ENCODE peak calls at places on chromosomes 11 and 22, in five cellular contexts. One of them, this sample, is unnamed.

GRCh38 chr11:46726206-46726862 is 7.3 kb downstream of the F2 start:
- DNase-seq in body of pancreas: no peak
- DNase-seq in HCT116: no peak
- DNase-seq in iPS DF 6.9: no peak
- DNase-seq in tibial nerve: no peak
- DNase-seq in this sample: no peak

GRCh38 chr22:39287076-39287743 is 32.2 kb downstream of the RPL3 start:
- DNase-seq in HCT116: no peak
- DNase-seq in iPS DF 6.9: no peak
- DNase-seq in tibial nerve: no peak
- DNase-seq in body of pancreas: no peak
- DNase-seq in this sample: no peak

GRCh38 chr11:72583616-72584292 is 90.5 kb downstream of the PDE2A start:
- DNase-seq in tibial nerve: no peak
- DNase-seq in body of pancreas: peak
- DNase-seq in iPS DF 6.9: no peak
- DNase-seq in HCT116: no peak
- DNase-seq in this sample: no peak

GRCh38 chr22:20131593-20131855 is at the start of gene ZDHHC8:
- DNase-seq in iPS DF 6.9: no peak
- DNase-seq in HCT116: no peak
- DNase-seq in body of pancreas: peak
- DNase-seq in tibial nerve: no peak
- DNase-seq in this sample: no peak

GRCh38 chr11:10122337-10123197 is 171.5 kb downstream of the SBF2 start:
- DNase-seq in iPS DF 6.9: no peak
- DNase-seq in HCT116: peak
- DNase-seq in body of pancreas: no peak
- DNase-seq in tibial nerve: no peak
- DNase-seq in this sample: no peak

GRCh38 chr11:3710485-3711259 is 39.5 kb upstream of the CHRNA10 start:
- DNase-seq in body of pancreas: no peak
- DNase-seq in HCT116: no peak
- DNase-seq in tibial nerve: no peak
- DNase-seq in iPS DF 6.9: no peak
- DNase-seq in this sample: no peak

GRCh38 chr11:64759722-64760719 is at the start of gene PYGM:
- DNase-seq in iPS DF 6.9: no peak
- DNase-seq in body of pancreas: peak
- DNase-seq in HCT116: no peak
- DNase-seq in tibial nerve: no peak
- DNase-seq in this sample: peak

GRCh38 chr22:35900483-35901168 is 128.0 kb downstream of the RBFOX2 start:
- DNase-seq in tibial nerve: no peak
- DNase-seq in iPS DF 6.9: no peak
- DNase-seq in body of pancreas: no peak
- DNase-seq in HCT116: peak
- DNase-seq in this sample: no peak

GRCh38 chr11:47326198-47326597 is 26.3 kb downstream of the MYBPC3 start:
- DNase-seq in iPS DF 6.9: no peak
- DNase-seq in HCT116: no peak
- DNase-seq in tibial nerve: no peak
- DNase-seq in body of pancreas: no peak
- DNase-seq in this sample: no peak

GRCh38 chr11:120219157-120219934 is 8.5 kb downstream of the OAF start:
- DNase-seq in HCT116: no peak
- DNase-seq in iPS DF 6.9: no peak
- DNase-seq in body of pancreas: peak
- DNase-seq in tibial nerve: no peak
- DNase-seq in this sample: no peak

GRCh38 chr11:95256204-95256819 is 25.3 kb upstream of the SESN3 start:
- DNase-seq in HCT116: no peak
- DNase-seq in body of pancreas: no peak
- DNase-seq in tibial nerve: no peak
- DNase-seq in iPS DF 6.9: no peak
- DNase-seq in this sample: no peak

GRCh38 chr11:1403721-1404460 is 14.2 kb downstream of the BRSK2 start:
- DNase-seq in iPS DF 6.9: no peak
- DNase-seq in tibial nerve: no peak
- DNase-seq in body of pancreas: no peak
- DNase-seq in HCT116: no peak
- DNase-seq in this sample: peak
- H3K27ac ChIP-seq in iPS DF 6.9: no peak
- H3K27ac ChIP-seq in tibial nerve: no peak
- H3K27ac ChIP-seq in body of pancreas: no peak
- H3K27ac ChIP-seq in HCT116: no peak
- H3K27ac ChIP-seq in this sample: no peak

DNA sequence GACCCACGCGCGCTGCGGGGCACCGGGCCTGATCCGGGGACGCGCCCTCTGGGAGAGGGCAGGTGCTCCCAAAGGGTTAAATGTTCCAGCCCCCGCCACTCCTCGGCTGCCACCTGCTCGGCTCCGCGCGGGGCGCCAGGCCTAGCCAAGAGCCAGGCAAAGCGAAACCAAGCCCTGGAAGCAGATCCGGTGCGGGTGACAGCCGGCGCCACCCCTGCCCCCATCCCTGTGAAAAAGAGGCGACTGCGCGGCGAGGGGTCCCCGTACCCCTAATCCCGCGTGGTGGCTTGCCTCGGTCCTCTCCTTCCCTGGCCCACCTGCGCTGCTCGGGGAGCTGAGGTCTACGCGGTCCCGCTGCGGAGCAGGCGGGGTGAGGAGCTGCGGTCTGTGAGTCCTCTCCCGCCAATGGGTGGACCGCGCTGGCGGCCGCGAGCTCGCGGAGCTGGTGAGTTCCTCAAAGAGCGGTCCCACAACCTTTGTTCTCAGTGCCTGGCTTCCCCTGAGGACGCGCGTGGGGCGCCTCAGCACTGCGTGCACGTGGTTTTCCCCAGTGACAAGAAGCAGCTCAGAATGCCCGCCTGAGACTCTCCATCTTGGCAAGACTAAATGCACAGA is at the start of gene ME3:
- DNase-seq in HCT116: no peak
- DNase-seq in tibial nerve: peak
- DNase-seq in body of pancreas: peak
- DNase-seq in iPS DF 6.9: no peak
- DNase-seq in this sample: peak
- H3K27ac ChIP-seq in HCT116: no peak
- H3K27ac ChIP-seq in tibial nerve: peak
- H3K27ac ChIP-seq in body of pancreas: peak
- H3K27ac ChIP-seq in iPS DF 6.9: no peak
- H3K27ac ChIP-seq in this sample: peak

GRCh38 chr22:37739000-37739399 is 42.2 kb downstream of the TRIOBP start:
- DNase-seq in iPS DF 6.9: no peak
- DNase-seq in body of pancreas: peak
- DNase-seq in HCT116: no peak
- DNase-seq in tibial nerve: peak
- DNase-seq in this sample: peak

GRCh38 chr22:37742374-37743092 is 45.7 kb downstream of the TRIOBP start:
- DNase-seq in body of pancreas: no peak
- DNase-seq in iPS DF 6.9: no peak
- DNase-seq in HCT116: peak
- DNase-seq in tibial nerve: no peak
- DNase-seq in this sample: no peak

GRCh38 chr22:37740455-37741311 is 43.8 kb downstream of the TRIOBP start:
- DNase-seq in tibial nerve: no peak
- DNase-seq in iPS DF 6.9: no peak
- DNase-seq in body of pancreas: no peak
- DNase-seq in HCT116: no peak
- DNase-seq in this sample: no peak

GRCh38 chr22:37739611-37740049 is 42.8 kb downstream of the TRIOBP start:
- DNase-seq in body of pancreas: no peak
- DNase-seq in iPS DF 6.9: no peak
- DNase-seq in tibial nerve: no peak
- DNase-seq in HCT116: no peak
- DNase-seq in this sample: no peak

DNA sequence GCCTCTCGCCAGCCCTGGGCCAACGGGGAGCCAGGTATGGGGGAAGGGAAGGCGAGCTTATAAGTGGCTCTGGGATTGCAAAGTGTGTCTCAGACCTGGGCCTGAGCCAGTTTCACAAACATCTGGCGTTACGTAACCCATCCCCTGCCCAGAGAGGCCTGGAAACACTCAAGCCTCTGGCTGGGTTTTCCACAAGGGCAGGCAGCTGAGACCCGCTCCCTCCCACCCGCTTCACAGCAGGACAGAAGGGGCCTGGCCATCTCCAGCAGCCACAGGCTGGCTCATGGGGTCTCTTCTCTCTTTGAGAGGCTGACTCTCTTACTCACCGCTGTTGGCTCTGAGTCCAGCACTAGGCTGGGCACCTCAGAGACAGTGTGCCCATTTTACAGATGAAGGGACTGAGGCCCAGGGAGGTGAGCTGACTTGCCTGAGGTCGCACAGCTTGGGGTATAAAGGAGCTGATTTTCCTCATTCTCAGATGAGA is 44.5 kb downstream of the TRIOBP start:
- DNase-seq in iPS DF 6.9: no peak
- DNase-seq in HCT116: no peak
- DNase-seq in body of pancreas: peak
- DNase-seq in tibial nerve: peak
- DNase-seq in this sample: peak
- H3K27ac ChIP-seq in iPS DF 6.9: no peak
- H3K27ac ChIP-seq in HCT116: no peak
- H3K27ac ChIP-seq in body of pancreas: no peak
- H3K27ac ChIP-seq in tibial nerve: peak
- H3K27ac ChIP-seq in this sample: no peak

GRCh38 chr22:30985561-30986208 is 16.6 kb downstream of the TUG1 start:
- DNase-seq in body of pancreas: no peak
- DNase-seq in tibial nerve: no peak
- DNase-seq in HCT116: no peak
- DNase-seq in iPS DF 6.9: no peak
- DNase-seq in this sample: no peak
- H3K27ac ChIP-seq in body of pancreas: no peak
- H3K27ac ChIP-seq in tibial nerve: no peak
- H3K27ac ChIP-seq in HCT116: no peak
- H3K27ac ChIP-seq in iPS DF 6.9: no peak
- H3K27ac ChIP-seq in this sample: no peak

DNA sequence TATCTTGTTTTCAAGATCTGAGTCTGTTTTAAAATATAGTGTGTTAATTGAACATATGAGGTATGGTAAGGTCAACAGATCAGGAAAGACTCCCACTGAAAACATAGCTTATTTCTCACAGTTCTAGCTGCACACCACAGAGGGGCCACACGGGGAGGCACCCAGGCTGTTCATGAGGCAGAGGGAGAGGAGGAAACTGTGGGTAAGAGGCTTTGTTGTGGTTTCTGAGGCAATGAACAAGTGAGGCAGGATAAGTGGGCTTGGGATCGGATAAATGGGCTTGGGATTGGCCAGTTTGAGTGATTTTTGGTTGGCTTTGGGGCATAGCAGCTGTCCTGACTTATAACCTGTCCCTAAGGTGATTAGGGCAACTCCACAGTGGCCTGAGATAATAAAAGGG is 242.1 kb downstream of the LUZP2 start:
- DNase-seq in iPS DF 6.9: no peak
- DNase-seq in HCT116: no peak
- DNase-seq in body of pancreas: no peak
- DNase-seq in tibial nerve: no peak
- DNase-seq in this sample: no peak
- H3K27ac ChIP-seq in iPS DF 6.9: no peak
- H3K27ac ChIP-seq in HCT116: no peak
- H3K27ac ChIP-seq in body of pancreas: no peak
- H3K27ac ChIP-seq in tibial nerve: no peak
- H3K27ac ChIP-seq in this sample: no peak

DNA sequence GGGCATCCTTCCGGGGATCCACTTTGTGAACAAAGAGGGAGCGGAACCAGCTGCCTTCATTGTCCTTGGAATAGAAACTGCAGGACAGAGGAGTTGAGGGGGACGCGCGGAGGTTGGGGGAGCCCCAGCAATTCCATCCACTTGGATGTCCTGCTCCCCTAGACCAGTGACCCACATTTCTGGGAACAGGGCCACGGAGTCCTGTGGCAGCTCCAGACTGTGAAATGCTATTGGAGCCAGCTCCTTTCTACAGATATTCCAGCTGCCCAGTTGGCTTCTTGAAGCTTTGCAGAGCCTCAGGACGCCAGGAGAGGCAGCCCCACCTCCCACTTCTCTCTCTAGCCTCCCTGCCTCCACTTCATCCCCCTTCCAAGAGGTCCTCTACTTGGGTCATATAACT is 10.5 kb downstream of the NIPSNAP1 start:
- DNase-seq in HCT116: no peak
- DNase-seq in body of pancreas: no peak
- DNase-seq in iPS DF 6.9: no peak
- DNase-seq in tibial nerve: no peak
- DNase-seq in this sample: no peak
- H3K27ac ChIP-seq in HCT116: no peak
- H3K27ac ChIP-seq in body of pancreas: no peak
- H3K27ac ChIP-seq in iPS DF 6.9: no peak
- H3K27ac ChIP-seq in tibial nerve: no peak
- H3K27ac ChIP-seq in this sample: no peak

GRCh38 chr11:27012254-27012921 is 18.5 kb downstream of the FIBIN start:
- DNase-seq in body of pancreas: no peak
- DNase-seq in iPS DF 6.9: no peak
- DNase-seq in tibial nerve: no peak
- DNase-seq in HCT116: no peak
- DNase-seq in this sample: no peak
- H3K27ac ChIP-seq in body of pancreas: no peak
- H3K27ac ChIP-seq in iPS DF 6.9: no peak
- H3K27ac ChIP-seq in tibial nerve: peak
- H3K27ac ChIP-seq in HCT116: no peak
- H3K27ac ChIP-seq in this sample: peak

GRCh38 chr22:38215156-38216038 is 13.6 kb downstream of the MAFF start:
- DNase-seq in iPS DF 6.9: no peak
- DNase-seq in body of pancreas: no peak
- DNase-seq in tibial nerve: no peak
- DNase-seq in HCT116: no peak
- DNase-seq in this sample: no peak
- H3K27ac ChIP-seq in iPS DF 6.9: no peak
- H3K27ac ChIP-seq in body of pancreas: no peak
- H3K27ac ChIP-seq in tibial nerve: peak
- H3K27ac ChIP-seq in HCT116: no peak
- H3K27ac ChIP-seq in this sample: no peak

DNA sequence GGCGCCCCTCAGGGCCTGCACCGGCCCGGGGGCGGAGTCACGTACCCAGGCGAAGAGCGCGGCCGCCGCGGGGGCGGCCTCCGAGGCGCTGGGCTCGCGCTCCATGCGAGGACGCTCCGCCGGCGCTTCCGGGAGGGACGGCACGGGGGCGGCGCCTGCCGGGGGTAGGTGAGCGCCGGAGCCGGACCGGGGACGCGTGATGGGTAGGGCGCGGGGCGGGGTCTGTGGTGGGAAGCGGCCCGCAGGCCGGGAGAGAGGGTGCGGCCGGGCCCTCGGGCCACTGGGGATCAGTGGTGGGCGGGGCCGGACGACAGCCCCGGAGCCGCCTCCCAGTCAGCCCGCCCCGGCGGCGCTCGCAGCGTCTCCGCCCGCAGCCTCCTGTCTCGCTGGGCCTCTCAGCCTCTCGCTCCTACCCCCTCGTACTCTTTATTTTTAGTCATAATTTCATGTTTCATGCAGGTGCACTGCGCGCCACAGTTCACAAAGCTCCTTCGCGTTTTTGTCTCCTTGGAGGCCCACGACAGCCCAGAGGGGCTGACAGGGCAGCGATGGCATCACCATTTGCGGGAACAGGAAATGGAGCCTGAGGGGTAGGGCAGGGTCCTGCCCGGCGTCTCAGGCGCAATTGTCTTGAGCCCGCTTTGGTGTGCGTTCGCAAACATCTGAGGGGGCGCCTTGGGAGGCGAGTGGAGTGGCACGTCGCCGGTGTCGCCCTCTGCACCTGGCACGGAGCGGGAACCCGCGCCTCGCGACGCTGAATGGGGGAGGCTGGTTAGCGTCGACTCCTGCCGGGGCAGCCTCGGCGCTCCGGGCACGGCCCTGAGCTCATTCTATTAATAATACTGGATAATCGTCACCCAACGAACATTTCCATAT is at the start of gene SERGEF:
- DNase-seq in iPS DF 6.9: peak
- DNase-seq in tibial nerve: peak
- DNase-seq in body of pancreas: peak
- DNase-seq in HCT116: peak
- DNase-seq in this sample: peak
- H3K27ac ChIP-seq in iPS DF 6.9: no peak
- H3K27ac ChIP-seq in tibial nerve: peak
- H3K27ac ChIP-seq in body of pancreas: peak
- H3K27ac ChIP-seq in HCT116: peak
- H3K27ac ChIP-seq in this sample: peak